ENCODE peak calls at places on chromosomes 4 and X, in four cellular contexts. One of them, this sample, is unnamed.

GRCh38 chrX:6291444-6291843 is 62.8 kb upstream of the NLGN4X start:
- DNase-seq in K562: no peak
- DNase-seq in HepG2: no peak
- DNase-seq in GM12878: no peak
- DNase-seq in this sample: no peak

GRCh38 chr4:73068496-73069337 is 799 bp downstream of the COX18 start:
- DNase-seq in K562: peak; percentile 27
- DNase-seq in HepG2: peak; percentile 32
- DNase-seq in GM12878: peak; percentile 17
- DNase-seq in this sample: peak; percentile 78

GRCh38 chr4:118968006-118968405 is 79.4 kb downstream of the SYNPO2 start:
- DNase-seq in K562: no peak
- DNase-seq in HepG2: no peak
- DNase-seq in GM12878: peak; percentile 67
- DNase-seq in this sample: peak; percentile 38

GRCh38 chrX:120795301-120795700 is 80.4 kb downstream of the CT47B1 start:
- DNase-seq in K562: no peak
- DNase-seq in HepG2: no peak
- DNase-seq in GM12878: no peak
- DNase-seq in this sample: peak; percentile 26

GRCh38 chr4:142984871-142985585 is 138.9 kb upstream of the INPP4B start:
- DNase-seq in K562: peak; percentile 3
- DNase-seq in HepG2: peak; percentile 23
- DNase-seq in GM12878: no peak
- DNase-seq in this sample: peak; percentile 13

GRCh38 chr4:146472404-146472803 is 49.3 kb downstream of the SLC10A7 start:
- DNase-seq in K562: no peak
- DNase-seq in HepG2: no peak
- DNase-seq in GM12878: no peak
- DNase-seq in this sample: no peak

GRCh38 chrX:136115124-136115908 is 32.0 kb upstream of the FHL1 start:
- DNase-seq in K562: no peak
- DNase-seq in HepG2: no peak
- DNase-seq in GM12878: no peak
- DNase-seq in this sample: no peak

GRCh38 chr4:51932261-51932660 is 87.9 kb downstream of the LRRC66 start:
- DNase-seq in K562: no peak
- DNase-seq in HepG2: no peak
- DNase-seq in GM12878: no peak
- DNase-seq in this sample: no peak

GRCh38 chrX:11239230-11239629 is 54.0 kb upstream of the AMELX start:
- DNase-seq in K562: peak; percentile 40
- DNase-seq in HepG2: peak; percentile 0
- DNase-seq in GM12878: peak; percentile 8
- DNase-seq in this sample: no peak

GRCh38 chrX:626745-627509 is 3.7 kb upstream of the SHOX start:
- DNase-seq in K562: no peak
- DNase-seq in HepG2: no peak
- DNase-seq in GM12878: no peak
- DNase-seq in this sample: no peak

GRCh38 chr4:8821151-8821950 is 50.3 kb downstream of the HMX1 start:
- DNase-seq in K562: peak; percentile 4
- DNase-seq in HepG2: no peak
- DNase-seq in GM12878: no peak
- DNase-seq in this sample: no peak

GRCh38 chr4:122903766-122904165 is 18.6 kb downstream of the NUDT6 start:
- DNase-seq in K562: no peak
- DNase-seq in HepG2: no peak
- DNase-seq in GM12878: no peak
- DNase-seq in this sample: no peak

GRCh38 chr4:184282895-184283654 is 65.4 kb upstream of the ENPP6 start:
- DNase-seq in K562: no peak
- DNase-seq in HepG2: no peak
- DNase-seq in GM12878: peak; percentile 97
- DNase-seq in this sample: no peak

GRCh38 chr4:83262682-83263081 is 21.9 kb downstream of the COQ2 start:
- DNase-seq in K562: no peak
- DNase-seq in HepG2: no peak
- DNase-seq in GM12878: no peak
- DNase-seq in this sample: no peak

GRCh38 chr4:139556735-139557505 is 901 bp upstream of the SETD7 start:
- DNase-seq in K562: no peak
- DNase-seq in HepG2: no peak
- DNase-seq in GM12878: no peak
- DNase-seq in this sample: peak; percentile 52

GRCh38 chrX:142637206-142637605 is 388.5 kb upstream of the SPANXN4 start:
- DNase-seq in K562: no peak
- DNase-seq in HepG2: no peak
- DNase-seq in GM12878: no peak
- DNase-seq in this sample: no peak

GRCh38 chr4:182643801-182644311 is 273.3 kb downstream of the DCTD start:
- DNase-seq in K562: no peak
- DNase-seq in HepG2: no peak
- DNase-seq in GM12878: no peak
- DNase-seq in this sample: peak; percentile 21

GRCh38 chr4:113574636-113575103 is 186.9 kb downstream of the CAMK2D start:
- DNase-seq in K562: no peak
- DNase-seq in HepG2: no peak
- DNase-seq in GM12878: no peak
- DNase-seq in this sample: peak; percentile 88

GRCh38 chr4:126250006-126250405 is 935.3 kb downstream of the FAT4 start:
- DNase-seq in K562: no peak
- DNase-seq in HepG2: no peak
- DNase-seq in GM12878: no peak
- DNase-seq in this sample: no peak

GRCh38 chr4:40471923-40472322 is 136.8 kb downstream of the CHRNA9 start:
- DNase-seq in K562: no peak
- DNase-seq in HepG2: no peak
- DNase-seq in GM12878: no peak
- DNase-seq in this sample: no peak

GRCh38 chr4:7760228-7760627 is 179.4 kb downstream of the AFAP1 start:
- DNase-seq in K562: no peak
- DNase-seq in HepG2: no peak
- DNase-seq in GM12878: no peak
- DNase-seq in this sample: no peak

GRCh38 chr4:7759221-7759620 is 180.4 kb downstream of the AFAP1 start:
- DNase-seq in K562: no peak
- DNase-seq in HepG2: no peak
- DNase-seq in GM12878: no peak
- DNase-seq in this sample: no peak

GRCh38 chr4:7758444-7758815 is 181.2 kb downstream of the AFAP1 start:
- DNase-seq in K562: no peak
- DNase-seq in HepG2: no peak
- DNase-seq in GM12878: no peak
- DNase-seq in this sample: no peak

GRCh38 chr4:7760706-7761105 is 179.0 kb downstream of the AFAP1 start:
- DNase-seq in K562: no peak
- DNase-seq in HepG2: no peak
- DNase-seq in GM12878: no peak
- DNase-seq in this sample: no peak

GRCh38 chr4:7759635-7760034 is 180.0 kb downstream of the AFAP1 start:
- DNase-seq in K562: no peak
- DNase-seq in HepG2: no peak
- DNase-seq in GM12878: no peak
- DNase-seq in this sample: no peak
- H3K36me3 ChIP-seq in K562: peaks cover 4% of the 10 kb centered on the region
- H3K36me3 ChIP-seq in HepG2: peaks cover 2% of the 10 kb centered on the region
- H3K36me3 ChIP-seq in GM12878: no peaks in the 10 kb centered on the region
- H3K36me3 ChIP-seq in this sample: peaks cover 11% of the 10 kb centered on the region

GRCh38 chr4:2354760-2355159 is 63.7 kb downstream of the ZFYVE28 start:
- DNase-seq in K562: no peak
- DNase-seq in HepG2: no peak
- DNase-seq in GM12878: no peak
- DNase-seq in this sample: peak; percentile 34
- TF ChIP-seq MYC in K562: no peak
- TF ChIP-seq MYC in HepG2: no peak
- TF ChIP-seq MYC in GM12878: no peak
- TF ChIP-seq MYC in this sample: no peak

DNA sequence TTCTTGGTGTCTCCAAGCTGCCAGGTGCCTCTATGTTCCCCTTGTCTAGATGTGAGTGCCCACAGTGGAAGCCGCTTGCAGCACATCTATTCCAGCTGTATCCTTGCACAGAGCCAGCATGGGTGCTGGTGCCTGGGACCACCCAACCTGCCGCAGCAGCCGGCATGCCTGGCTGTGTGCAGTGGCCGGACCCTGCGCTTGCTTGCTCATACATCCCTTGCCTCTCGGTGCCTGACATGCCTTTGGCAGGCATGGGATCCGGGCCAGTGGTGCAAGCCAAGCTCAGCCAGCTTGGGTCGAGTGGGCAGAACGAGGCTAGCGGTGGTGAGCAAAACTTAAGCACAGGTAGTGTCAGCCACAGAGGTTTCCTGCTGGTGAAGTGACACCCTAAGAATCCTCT is 355.1 kb downstream of the TLL1 start:
- DNase-seq in K562: no peak
- DNase-seq in HepG2: no peak
- DNase-seq in GM12878: no peak
- DNase-seq in this sample: no peak
- H2AFZ ChIP-seq in K562: no peak overlapping the region
- H2AFZ ChIP-seq in HepG2: no peak overlapping the region
- H2AFZ ChIP-seq in GM12878: no peak overlapping the region
- H2AFZ ChIP-seq in this sample: no peak overlapping the region

DNA sequence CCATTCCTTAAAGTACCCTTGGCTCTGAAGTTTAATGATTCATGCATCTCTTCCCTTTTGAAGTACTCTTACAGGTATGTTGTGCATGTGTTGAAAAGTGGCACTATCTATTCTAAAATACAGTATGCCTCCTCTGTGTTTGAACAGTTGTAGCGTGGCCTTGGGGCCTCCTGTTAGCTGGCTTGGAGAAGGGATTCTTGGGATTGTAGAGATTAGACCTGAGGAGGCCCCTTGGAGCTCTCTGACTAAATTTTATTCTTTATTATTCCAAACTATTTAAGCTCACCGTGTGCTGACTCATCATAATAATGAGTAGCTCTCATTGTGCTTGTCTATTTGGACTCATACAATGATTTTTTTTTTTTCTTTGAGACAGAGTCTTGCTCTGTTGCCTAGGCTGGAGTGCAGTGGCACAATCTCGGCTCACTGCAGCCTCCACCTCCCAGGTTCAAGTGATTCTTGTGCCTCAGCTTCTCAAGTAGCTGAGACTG is 38.5 kb downstream of the HTT start:
- DNase-seq in K562: no peak
- DNase-seq in HepG2: peak; percentile 2
- DNase-seq in GM12878: no peak
- DNase-seq in this sample: peak; percentile 20
- H3K36me3 ChIP-seq in K562: peaks cover 54% of the 10 kb centered on the region
- H3K36me3 ChIP-seq in HepG2: peaks cover 27% of the 10 kb centered on the region
- H3K36me3 ChIP-seq in GM12878: peaks cover 59% of the 10 kb centered on the region
- H3K36me3 ChIP-seq in this sample: peaks cover 18% of the 10 kb centered on the region

This sample was measured in endothelial cell of umbilical vein.